ENCODE peak calls at places on chromosome X, in six cellular contexts. B is CD4-positive, CD25-positive, alpha-beta regulatory T cell; J is ovary; C is RWPE1; N is left ventricle myocardium inferior; K is heart left ventricle. W is an unnamed sample.

GRCh38 chrX:12026481-12026880 is 111.8 kb upstream of the FRMPD4 start:
- DNase-seq in B (no peak), N (no peak), J (no peak), C (no peak), K (no peak), W (no peak)

GRCh38 chrX:128408842-128409241 is 356.6 kb upstream of the ACTRT1 start:
- DNase-seq in B (no peak), C (no peak), K (no peak), N (no peak), J (no peak), W (no peak)

GRCh38 chrX:46653482-46653881 is 79.9 kb downstream of the CHST7 start:
- DNase-seq in K (no peak), J (no peak), C (no peak), B (no peak), N (no peak), W (no peak)

GRCh38 chrX:107714196-107714811 is 61.3 kb downstream of the TSC22D3 start:
- DNase-seq in B (peak; percentile 5), J (no peak), K (no peak), N (no peak), C (no peak), W (no peak)

GRCh38 chrX:9788908-9789307 is 2.7 kb downstream of the SHROOM2 start:
- DNase-seq in J (peak; percentile 46), C (no peak), N (no peak), B (no peak), K (no peak), W (no peak)

GRCh38 chrX:36957425-36958328 is 50.5 kb upstream of the FAM47C start:
- DNase-seq in J (no peak), B (no peak), K (no peak), C (peak; percentile 12), N (no peak), W (no peak)

GRCh38 chrX:47112316-47112954 is 32.1 kb downstream of the NDUFB11 start:
- DNase-seq in C (no peak), J (no peak), B (no peak), K (no peak), N (no peak), W (no peak)

GRCh38 chrX:142076633-142077032 is 128.5 kb downstream of the MAGEC2 start:
- DNase-seq in J (no peak), B (no peak), N (no peak), C (no peak), K (no peak), W (no peak)

GRCh38 chrX:39574178-39574577 is 523.6 kb downstream of the BCOR start:
- DNase-seq in C (no peak), J (no peak), B (no peak), K (no peak), N (no peak), W (no peak)

GRCh38 chrX:56564921-56565861 is 1.8 kb downstream of the UBQLN2 start:
- DNase-seq in K (no peak), N (no peak), B (no peak), J (no peak), C (no peak), W (no peak)

GRCh38 chrX:3518870-3519269 is 172.4 kb upstream of the MXRA5 start:
- DNase-seq in C (peak; percentile 77), K (peak; percentile 24), N (peak; percentile 15), B (no peak), J (no peak), W (no peak)

GRCh38 chrX:25344191-25344936 is 328.6 kb upstream of the ARX start:
- DNase-seq in C (no peak), J (no peak), K (no peak), N (no peak), B (no peak), W (no peak)

GRCh38 chrX:129497146-129497805 is 26.0 kb downstream of the SMARCA1 start:
- DNase-seq in N (no peak), K (no peak), B (no peak), J (no peak), C (no peak), W (no peak)

GRCh38 chrX:148811236-148811635 is 310.8 kb downstream of the AFF2 start:
- DNase-seq in K (no peak), N (no peak), B (no peak), C (peak; percentile 0), J (no peak), W (no peak)

GRCh38 chrX:152822383-152823086 is 8.0 kb downstream of the CETN2 start:
- DNase-seq in N (no peak), K (no peak), B (no peak), J (no peak), C (no peak), W (no peak)

GRCh38 chrX:153974003-153974725 is 1.6 kb downstream of the TMEM187 start:
- DNase-seq in K (no peak), C (no peak), N (no peak), B (no peak), J (no peak), W (no peak)

GRCh38 chrX:107827137-107827831 is 1.6 kb downstream of the MID2 start:
- DNase-seq in N (no peak), K (no peak), B (no peak), J (no peak), C (peak; percentile 6), W (no peak)

GRCh38 chrX:48492293-48492910 is 16.4 kb upstream of the PORCN start:
- DNase-seq in C (no peak), B (no peak), J (no peak), N (no peak), K (no peak), W (no peak)

GRCh38 chrX:107454302-107454701 is 4.8 kb downstream of the FRMPD3 start:
- DNase-seq in C (peak; percentile 60), J (no peak), N (no peak), K (no peak), B (no peak), W (peak; percentile 36)

DNA sequence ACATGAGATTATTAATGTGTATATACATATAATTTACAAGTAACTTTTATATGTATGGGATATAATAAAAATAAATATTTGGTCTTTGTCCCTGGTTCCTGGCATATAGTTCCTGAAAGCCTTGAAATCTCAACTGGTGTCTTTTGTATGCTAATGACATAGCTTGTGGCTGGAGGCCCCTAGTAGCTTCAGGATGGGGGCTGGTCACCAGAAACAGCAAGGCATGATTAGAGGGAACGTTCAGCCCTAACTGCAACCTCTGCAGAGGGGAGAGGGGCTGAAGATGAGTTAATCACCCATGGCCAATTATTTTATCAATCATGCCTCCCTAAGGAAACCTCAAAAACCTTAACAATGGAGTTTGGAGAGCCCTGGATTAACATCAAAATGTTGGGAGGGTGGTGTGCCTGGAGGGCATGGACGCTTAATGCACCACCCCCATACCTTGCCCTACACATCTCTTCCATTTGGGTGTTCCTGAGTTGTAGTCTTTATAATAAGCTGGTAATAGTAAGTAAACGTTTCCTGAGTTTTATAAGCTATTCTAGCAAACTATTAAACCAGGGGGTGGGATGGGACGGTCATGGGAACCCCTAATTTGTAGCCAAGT is 21.3 kb downstream of the PIN4 start:
- DNase-seq in J (no peak), B (no peak), K (no peak), N (no peak), C (no peak), W (no peak)
- H3K27ac ChIP-seq in J (no peak overlapping the region), B (no peak overlapping the region), K (no peak overlapping the region), N (no peak overlapping the region), C (no peak overlapping the region), W (peak overlapping the region; percentile 93)

GRCh38 chrX:103398321-103398937 is 22.1 kb downstream of the BEX3 start:
- DNase-seq in C (peak; percentile 51), J (no peak), K (no peak), B (no peak), N (no peak), W (no peak)

GRCh38 chrX:103397707-103398106 is 21.4 kb downstream of the BEX3 start:
- DNase-seq in C (no peak), N (no peak), J (no peak), B (no peak), K (no peak), W (no peak)

GRCh38 chrX:103393487-103393886 is 17.1 kb downstream of the BEX3 start:
- DNase-seq in B (no peak), C (no peak), K (no peak), J (no peak), N (no peak), W (no peak)

GRCh38 chrX:103396660-103397059 is 20.3 kb downstream of the BEX3 start:
- DNase-seq in K (no peak), B (no peak), J (no peak), N (no peak), C (no peak), W (no peak)

DNA sequence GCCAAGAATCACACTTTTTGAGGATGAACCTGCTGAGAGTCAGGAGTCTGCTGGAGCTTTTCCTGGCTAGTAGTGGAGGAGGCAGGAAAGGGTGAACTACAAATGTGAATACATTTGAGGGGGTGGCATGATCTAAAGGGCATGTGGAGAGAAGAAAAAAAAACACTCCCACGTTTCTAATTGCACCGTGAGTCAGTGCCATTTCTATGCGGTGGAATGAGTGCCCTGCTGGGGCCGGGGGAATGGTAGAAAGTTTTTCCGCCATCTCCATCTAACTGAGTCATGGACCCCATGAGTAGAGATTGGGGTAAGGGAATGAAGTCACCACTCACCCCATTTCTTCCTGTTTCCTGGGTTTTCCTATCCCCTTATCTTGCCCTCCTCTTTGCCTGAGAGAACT is 19.8 kb downstream of the BEX3 start:
- DNase-seq in N (no peak), B (no peak), J (no peak), C (no peak), K (no peak), W (no peak)
- H3K27ac ChIP-seq in N (no peak overlapping the region), B (no peak overlapping the region), J (no peak overlapping the region), C (no peak overlapping the region), K (no peak overlapping the region), W (no peak overlapping the region)

GRCh38 chrX:63566856-63567255 is 215.7 kb upstream of the SPIN4 start:
- DNase-seq in C (no peak), J (no peak), K (no peak), B (no peak), N (no peak), W (no peak)

GRCh38 chrX:63560601-63561218 is 209.6 kb upstream of the SPIN4 start:
- DNase-seq in N (peak; percentile 35), C (peak; percentile 67), B (peak; percentile 15), K (peak; percentile 57), J (peak; percentile 44), W (peak; percentile 6)

DNA sequence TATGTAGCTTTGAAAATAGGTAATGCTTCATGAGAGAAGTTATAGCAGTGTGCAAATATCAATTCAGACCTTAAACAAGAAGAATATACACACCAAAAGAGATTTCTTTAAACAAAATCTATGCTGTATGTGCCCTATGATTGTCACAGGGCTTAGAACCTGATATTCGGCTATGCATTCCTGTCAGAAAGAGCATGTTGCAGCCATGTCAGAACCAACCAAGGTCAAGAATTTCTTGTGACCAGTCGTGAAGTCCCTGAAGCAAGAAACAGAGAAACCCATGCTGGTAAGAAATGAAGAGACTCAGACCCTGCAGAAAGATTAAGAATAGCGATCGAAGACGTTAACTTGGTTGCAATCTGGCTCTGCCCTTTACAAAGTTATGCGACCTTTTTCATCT is 210.3 kb upstream of the SPIN4 start:
- DNase-seq in J (no peak), B (no peak), C (no peak), N (no peak), K (no peak), W (no peak)
- H3K27ac ChIP-seq in J (no peak overlapping the region), B (no peak overlapping the region), C (no peak overlapping the region), N (peak overlapping the region; percentile 60), K (no peak overlapping the region), W (no peak overlapping the region)

DNA sequence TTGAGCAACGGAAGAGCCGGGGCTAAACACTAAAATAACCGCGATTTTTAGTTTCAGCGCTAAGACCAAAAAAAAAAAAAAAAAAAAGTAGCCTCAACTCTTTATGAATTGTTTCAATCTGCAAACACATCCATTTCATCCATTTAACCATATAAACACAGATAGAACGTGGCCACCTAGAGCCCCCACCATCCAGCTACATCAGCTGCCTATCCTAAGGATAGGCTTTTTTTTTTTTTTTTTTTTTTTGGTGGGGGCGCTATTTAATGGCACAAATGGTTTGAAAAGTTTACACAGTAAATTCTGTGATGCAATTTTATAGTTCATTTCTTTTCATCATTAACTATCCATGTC is 492 bp upstream of the HDAC8 start:
- DNase-seq in B (no peak), C (no peak), N (no peak), K (no peak), J (no peak), W (no peak)
- H3K27ac ChIP-seq in B (no peak overlapping the region), C (no peak overlapping the region), N (peak overlapping the region; percentile 85), K (no peak overlapping the region), J (no peak overlapping the region), W (peak overlapping the region; percentile 48)

W was measured in epithelial cell of prostate.